ENCODE peak calls at places on chromosome 5, in eight cellular contexts. R, W, D, Y, L, Z, N and X are unnamed samples. For H3K27me3, the result is how much of the 10 kb centered on the place peaks cover.

GRCh38 chr5:102152906-102153787 is 142.9 kb downstream of the SLCO4C1 start:
- DNase-seq in N (peak), Z (peak), L (no peak), Y (no peak), D (no peak), R (peak), W (peak), X (no peak)

GRCh38 chr5:93580387-93581100 is 475 bp downstream of the NR2F1-AS1 start:
- DNase-seq in R (no peak), W (no peak), Z (no peak), Y (no peak), L (no peak), N (no peak), D (no peak), X (no peak)

GRCh38 chr5:173010547-173011464 is 27.2 kb downstream of the ATP6V0E1 start:
- DNase-seq in W (no peak), N (no peak), D (peak), Y (no peak), R (no peak), L (no peak), Z (no peak), X (no peak)

GRCh38 chr5:36703245-36703860 is 96.9 kb downstream of the SLC1A3 start:
- DNase-seq in Y (no peak), Z (no peak), W (no peak), L (no peak), N (no peak), R (no peak), D (peak), X (no peak)

GRCh38 chr5:80963966-80964481 is 3.9 kb downstream of the RASGRF2 start:
- DNase-seq in L (no peak), R (no peak), N (no peak), W (peak), Y (no peak), D (no peak), Z (no peak), X (no peak)

GRCh38 chr5:102666164-102666951 is 88.7 kb upstream of the PAM start:
- DNase-seq in N (no peak), L (no peak), Y (no peak), Z (no peak), W (peak), D (no peak), R (no peak), X (no peak)

GRCh38 chr5:164597293-164597900 is 1092.0 kb downstream of the MAT2B start:
- DNase-seq in Z (no peak), N (peak), R (no peak), L (no peak), Y (no peak), W (peak), D (no peak), X (no peak)

GRCh38 chr5:93584531-93585053 is 1.6 kb downstream of the NR2F1 start:
- DNase-seq in D (no peak), L (no peak), Z (no peak), R (no peak), W (no peak), N (no peak), Y (no peak), X (no peak)

GRCh38 chr5:83471405-83472212 is at the start of gene VCAN:
- DNase-seq in R (no peak), D (peak), Y (peak), Z (peak), W (peak), N (no peak), L (no peak), X (no peak)

GRCh38 chr5:52948418-52949076 is 40.6 kb upstream of the ITGA2 start:
- DNase-seq in Z (peak), Y (no peak), W (peak), L (peak), N (peak), R (peak), D (no peak), X (peak)

GRCh38 chr5:91187032-91187431 is 196.1 kb downstream of the ARRDC3 start:
- DNase-seq in Y (no peak), L (no peak), W (no peak), D (no peak), R (no peak), Z (no peak), N (no peak), X (no peak)

GRCh38 chr5:155631116-155631515 is 617.6 kb downstream of the KIF4B start:
- DNase-seq in N (no peak), R (no peak), W (no peak), L (no peak), Y (no peak), Z (peak), D (no peak), X (no peak)

GRCh38 chr5:141609044-141609443 is 9.8 kb downstream of the DIAPH1 start:
- DNase-seq in Z (no peak), N (no peak), R (no peak), W (no peak), L (no peak), Y (no peak), D (no peak), X (no peak)

GRCh38 chr5:176533894-176534611 is 3.1 kb downstream of the RNF44 start:
- DNase-seq in N (peak), Y (peak), W (peak), D (peak), L (peak), Z (no peak), R (no peak), X (no peak)

GRCh38 chr5:98700730-98701129 is 72.7 kb upstream of the RGMB start:
- DNase-seq in L (no peak), D (no peak), R (no peak), W (no peak), Z (no peak), Y (no peak), N (peak), X (no peak)

GRCh38 chr5:68891718-68892117 is 202.1 kb upstream of the SLC30A5 start:
- DNase-seq in Z (no peak), Y (no peak), R (no peak), N (peak), L (no peak), W (no peak), D (no peak), X (no peak)

GRCh38 chr5:157828949-157829639 is 29.9 kb downstream of the CLINT1 start:
- DNase-seq in L (no peak), Z (no peak), Y (no peak), N (no peak), D (no peak), W (peak), R (no peak), X (no peak)

GRCh38 chr5:13957032-13957645 is 12.7 kb upstream of the DNAH5 start:
- DNase-seq in Y (no peak), R (peak), L (no peak), W (peak), N (peak), D (no peak), Z (peak), X (no peak)

GRCh38 chr5:109003928-109004327 is 256.2 kb downstream of the FER start:
- DNase-seq in R (no peak), N (no peak), Y (no peak), L (no peak), W (no peak), Z (no peak), D (no peak), X (no peak)

GRCh38 chr5:69129413-69129812 is 35.6 kb downstream of the SLC30A5 start:
- DNase-seq in L (no peak), Z (peak), Y (no peak), D (no peak), R (no peak), N (no peak), W (peak), X (no peak)

GRCh38 chr5:125140220-125140619 is 393.8 kb upstream of the ZNF608 start:
- DNase-seq in L (no peak), D (no peak), R (no peak), N (no peak), W (no peak), Y (no peak), Z (no peak), X (no peak)

DNA sequence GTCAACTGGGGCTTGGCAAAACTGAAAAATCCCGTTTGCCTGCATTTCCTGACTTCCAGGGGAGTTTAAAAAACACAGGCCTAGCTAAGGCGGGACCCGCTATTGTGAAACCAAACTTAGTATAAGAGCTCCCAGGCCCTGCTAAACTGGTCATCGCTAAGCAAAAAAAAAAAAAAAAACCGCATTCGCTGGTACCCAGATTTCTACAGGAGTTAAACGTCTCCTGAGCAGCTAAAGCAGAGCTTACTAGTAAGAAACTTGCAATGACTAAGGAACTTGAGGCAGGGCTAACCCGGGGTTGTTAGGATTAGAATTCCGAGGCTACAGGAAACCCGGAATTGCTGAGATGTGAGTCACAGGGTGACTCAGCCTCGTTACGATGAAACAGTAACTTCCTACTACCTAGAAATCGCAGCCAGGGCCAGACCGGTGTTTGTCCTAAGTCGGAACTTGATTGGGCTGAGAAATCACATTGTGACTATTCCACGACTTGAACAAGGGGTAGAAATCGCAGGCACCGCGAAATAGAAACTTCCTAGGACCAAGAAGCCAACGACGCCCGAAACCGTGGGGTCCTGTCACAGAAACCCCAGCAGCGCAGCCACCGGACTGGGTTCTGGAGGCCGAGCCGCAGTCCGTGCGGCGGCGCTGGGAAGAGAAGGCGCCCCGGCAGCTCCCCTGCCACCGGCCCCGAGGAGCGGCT is 89.5 kb downstream of the ANXA2R start:
- DNase-seq in Y (no peak), L (peak), R (peak), Z (peak), W (peak), D (peak), N (no peak), X (peak)
- H3K27me3 ChIP-seq in Y (under half), L (under half), R (under half), Z (under half), W (under half), D (half or more), N (under half), X (under half)

GRCh38 chr5:75116836-75117235 is 64.5 kb upstream of the GCNT4 start:
- DNase-seq in R (no peak), Z (no peak), W (no peak), Y (no peak), D (no peak), L (no peak), N (no peak), X (no peak)
- H3K27me3 ChIP-seq in R (under half), Z (under half), W (under half), Y (under half), D (under half), L (under half), N (under half), X (under half)

DNA sequence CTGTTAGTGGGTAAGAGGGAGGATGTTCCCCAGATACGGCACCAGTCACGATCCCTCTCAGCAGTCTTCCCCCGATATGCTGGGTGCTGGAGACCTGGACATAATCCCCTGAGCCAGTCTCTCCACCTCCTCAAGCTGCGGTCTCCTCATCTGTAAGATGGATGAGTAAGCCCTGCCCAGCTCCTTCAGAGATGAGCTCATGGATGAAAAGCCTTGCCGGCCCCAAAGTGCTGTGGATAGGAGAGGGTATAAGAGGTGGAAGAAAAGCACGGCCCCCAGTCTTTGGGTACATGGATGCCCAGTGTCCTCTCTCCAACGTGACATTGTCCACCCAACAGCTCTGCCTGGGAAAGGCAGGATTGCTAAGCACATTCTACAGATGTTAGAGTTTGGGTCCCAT is 4.5 kb downstream of the CAMK2A start:
- DNase-seq in Y (peak), W (no peak), R (no peak), L (no peak), Z (no peak), D (no peak), N (no peak), X (no peak)
- H3K27me3 ChIP-seq in Y (under half), W (under half), R (under half), L (under half), Z (under half), D (under half), N (under half), X (under half)

DNA sequence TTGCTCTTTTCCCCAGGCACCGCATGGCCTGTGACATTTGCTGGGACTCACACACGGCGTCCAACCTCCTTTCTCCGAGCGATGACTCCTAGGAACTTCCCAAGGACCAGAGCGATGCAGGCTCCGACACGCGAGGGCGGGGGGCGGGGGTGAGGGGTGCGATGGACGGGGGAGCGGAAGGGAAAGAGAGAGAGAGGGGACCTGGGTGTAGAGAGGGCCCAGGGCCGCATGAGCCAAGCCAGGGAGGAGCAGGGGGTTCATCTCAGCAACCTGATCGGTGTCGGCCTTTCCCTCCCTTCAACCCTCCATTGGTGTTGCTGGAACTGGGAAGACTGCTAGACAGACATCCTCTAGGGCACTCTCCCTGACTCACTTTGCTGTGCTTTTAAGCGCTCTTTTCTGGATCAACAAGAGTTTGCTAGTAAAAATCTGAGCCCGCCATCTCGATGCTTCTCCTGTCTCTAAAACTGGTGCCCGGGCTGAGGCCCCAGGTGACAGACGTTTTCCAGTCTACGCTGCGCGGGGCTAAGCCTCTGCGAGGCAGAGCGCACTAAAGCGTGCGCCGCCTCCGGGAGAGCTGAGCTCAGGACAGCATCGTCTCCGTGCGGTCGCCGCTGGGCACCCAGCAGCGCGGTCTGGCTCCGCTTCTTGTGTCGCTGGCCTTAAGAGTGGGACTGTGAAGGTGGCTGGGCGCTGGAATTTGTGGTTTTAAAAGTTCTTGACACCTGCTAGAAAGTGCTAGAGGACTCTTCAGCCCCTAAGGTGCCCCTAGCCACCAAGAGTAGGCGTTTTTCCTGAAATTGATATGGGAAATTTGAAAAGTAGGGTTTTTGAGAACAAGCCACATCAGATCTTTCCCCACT is 1.0 kb upstream of the TSLP start:
- DNase-seq in R (no peak), Y (no peak), W (no peak), N (no peak), L (no peak), D (peak), Z (no peak), X (no peak)
- H3K27me3 ChIP-seq in R (under half), Y (half or more), W (under half), N (under half), L (half or more), D (half or more), Z (under half), X (under half)

GRCh38 chr5:56088431-56088949 is 93.7 kb upstream of the IL6ST start:
- DNase-seq in D (no peak), L (no peak), Z (no peak), N (no peak), R (no peak), W (no peak), Y (no peak), X (no peak)
- H3K27me3 ChIP-seq in D (under half), L (under half), Z (under half), N (under half), R (under half), W (under half), Y (under half), X (under half)

GRCh38 chr5:2732850-2733249 is 18.6 kb downstream of the IRX2 start:
- DNase-seq in N (no peak), Y (no peak), R (no peak), Z (no peak), L (no peak), D (no peak), W (no peak), X (no peak)
- H3K27me3 ChIP-seq in N (under half), Y (under half), R (under half), Z (under half), L (under half), D (under half), W (half or more), X (half or more)

GRCh38 chr5:159113405-159113804 is 13.7 kb upstream of the EBF1 start:
- DNase-seq in Z (no peak), Y (no peak), W (no peak), R (no peak), N (no peak), L (no peak), D (no peak), X (no peak)
- H3K27me3 ChIP-seq in Z (under half), Y (under half), W (under half), R (under half), N (under half), L (under half), D (under half), X (half or more)

GRCh38 chr5:123089971-123090640 is 1.1 kb downstream of the PRDM6 start:
- DNase-seq in R (no peak), W (no peak), N (no peak), Z (no peak), L (no peak), D (peak), Y (no peak), X (no peak)
- H3K27me3 ChIP-seq in R (half or more), W (half or more), N (under half), Z (half or more), L (half or more), D (half or more), Y (half or more), X (under half)

GRCh38 chr5:77213601-77214000 is 3.1 kb downstream of the PDE8B start:
- DNase-seq in R (no peak), Z (no peak), L (no peak), N (no peak), D (no peak), W (no peak), Y (no peak), X (no peak)

GRCh38 chr5:77211691-77212047 is 1.2 kb downstream of the PDE8B start:
- DNase-seq in N (no peak), R (no peak), Z (no peak), W (no peak), D (no peak), Y (no peak), L (no peak), X (no peak)

GRCh38 chr5:77209495-77210090 is 887 bp upstream of the PDE8B start:
- DNase-seq in Z (no peak), N (no peak), D (no peak), W (no peak), R (no peak), L (no peak), Y (no peak), X (no peak)

GRCh38 chr5:77210091-77211012 is at the start of gene PDE8B:
- DNase-seq in L (no peak), Y (peak), R (no peak), D (peak), W (no peak), Z (no peak), N (peak), X (no peak)

DNA sequence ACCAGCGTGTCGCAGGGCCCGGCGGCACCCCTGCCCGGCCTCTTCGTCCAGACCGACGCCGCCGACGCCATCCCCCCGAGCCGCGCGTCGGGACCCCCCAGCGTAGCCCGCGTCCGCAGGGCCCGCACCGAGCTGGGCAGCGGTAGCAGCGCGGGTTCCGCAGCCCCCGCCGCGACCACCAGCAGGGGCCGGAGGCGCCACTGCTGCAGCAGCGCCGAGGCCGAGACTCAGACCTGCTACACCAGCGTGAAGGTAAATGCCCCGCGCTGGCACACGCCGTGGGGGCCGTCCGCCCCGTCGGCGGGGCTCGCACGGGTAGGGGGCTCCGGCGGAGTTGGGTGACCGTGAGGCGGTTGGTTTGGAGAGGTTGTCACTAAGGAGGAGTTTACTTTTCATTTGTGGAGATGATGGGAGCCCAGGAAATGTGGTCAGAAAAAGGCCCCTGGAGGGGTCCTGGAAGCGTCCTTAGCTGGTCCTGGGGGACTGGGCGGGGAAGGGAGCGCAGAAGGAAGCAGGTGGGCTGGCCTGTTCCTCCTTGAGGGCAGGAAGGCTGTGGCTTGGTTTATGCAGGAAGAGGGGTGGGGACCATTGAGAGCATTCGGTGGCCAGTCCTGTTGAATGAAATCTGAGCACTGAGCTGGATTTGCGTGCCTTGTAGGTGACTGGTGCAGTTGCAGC is 672 bp downstream of the PDE8B start:
- DNase-seq in R (no peak), W (peak), D (no peak), N (no peak), Y (no peak), L (no peak), Z (no peak), X (no peak)
- H3K27me3 ChIP-seq in R (half or more), W (under half), D (half or more), N (under half), Y (half or more), L (half or more), Z (under half), X (under half)

GRCh38 chr5:1874348-1874747 is 8.4 kb downstream of the IRX4 start:
- DNase-seq in Z (no peak), N (no peak), D (no peak), W (no peak), Y (no peak), L (no peak), R (no peak), X (no peak)
- H3K27me3 ChIP-seq in Z (half or more), N (under half), D (half or more), W (under half), Y (half or more), L (half or more), R (under half), X (half or more)